ENCODE peak calls at places on chromosomes 7 and 10, in ten cellular contexts. One of them, this sample, is unnamed.

GRCh38 chr10:96379758-96380157 is 21.0 kb upstream of the OPALIN start:
- DNase-seq in CD8-positive, alpha-beta memory T cell: no peak
- DNase-seq in cardiac muscle cell: no peak
- DNase-seq in tibial nerve: no peak
- DNase-seq in iPS DF 6.9: no peak
- DNase-seq in IMR-90: no peak
- DNase-seq in ovary: no peak
- DNase-seq in stomach: no peak
- DNase-seq in mesendoderm: no peak
- DNase-seq in fibroblast of lung: no peak
- DNase-seq in this sample: no peak

GRCh38 chr7:78770422-78771410 is 682.8 kb downstream of the MAGI2 start:
- DNase-seq in CD8-positive, alpha-beta memory T cell: no peak
- DNase-seq in cardiac muscle cell: peak; percentile 72
- DNase-seq in tibial nerve: no peak
- DNase-seq in iPS DF 6.9: peak; percentile 35
- DNase-seq in IMR-90: peak; percentile 71
- DNase-seq in ovary: peak; percentile 13
- DNase-seq in stomach: no peak
- DNase-seq in mesendoderm: peak; percentile 93
- DNase-seq in fibroblast of lung: peak; percentile 59
- DNase-seq in this sample: no peak

GRCh38 chr10:97913554-97913953 is 63.9 kb downstream of the GOLGA7B start:
- DNase-seq in CD8-positive, alpha-beta memory T cell: no peak
- DNase-seq in cardiac muscle cell: no peak
- DNase-seq in tibial nerve: no peak
- DNase-seq in iPS DF 6.9: no peak
- DNase-seq in IMR-90: no peak
- DNase-seq in ovary: no peak
- DNase-seq in stomach: no peak
- DNase-seq in mesendoderm: no peak
- DNase-seq in fibroblast of lung: no peak
- DNase-seq in this sample: no peak

GRCh38 chr10:43605850-43606322 is 352 bp upstream of the ZNF485 start:
- DNase-seq in CD8-positive, alpha-beta memory T cell: no peak
- DNase-seq in cardiac muscle cell: no peak
- DNase-seq in tibial nerve: no peak
- DNase-seq in iPS DF 6.9: no peak
- DNase-seq in IMR-90: no peak
- DNase-seq in ovary: no peak
- DNase-seq in stomach: no peak
- DNase-seq in mesendoderm: no peak
- DNase-seq in fibroblast of lung: no peak
- DNase-seq in this sample: no peak

GRCh38 chr7:32890010-32890552 is 1.5 kb downstream of the KBTBD2 start:
- DNase-seq in CD8-positive, alpha-beta memory T cell: no peak
- DNase-seq in cardiac muscle cell: peak; percentile 54
- DNase-seq in tibial nerve: peak; percentile 20
- DNase-seq in iPS DF 6.9: no peak
- DNase-seq in IMR-90: peak; percentile 52
- DNase-seq in ovary: no peak
- DNase-seq in stomach: no peak
- DNase-seq in mesendoderm: peak; percentile 39
- DNase-seq in fibroblast of lung: peak; percentile 67
- DNase-seq in this sample: no peak

GRCh38 chr10:63573068-63573697 is 52.0 kb downstream of the REEP3 start:
- DNase-seq in CD8-positive, alpha-beta memory T cell: no peak
- DNase-seq in cardiac muscle cell: no peak
- DNase-seq in tibial nerve: no peak
- DNase-seq in iPS DF 6.9: no peak
- DNase-seq in IMR-90: peak; percentile 87
- DNase-seq in ovary: no peak
- DNase-seq in stomach: no peak
- DNase-seq in mesendoderm: no peak
- DNase-seq in fibroblast of lung: peak; percentile 93
- DNase-seq in this sample: no peak

GRCh38 chr7:133854739-133855138 is 272.4 kb upstream of the LRGUK start:
- DNase-seq in CD8-positive, alpha-beta memory T cell: no peak
- DNase-seq in cardiac muscle cell: peak; percentile 43
- DNase-seq in tibial nerve: peak; percentile 10
- DNase-seq in iPS DF 6.9: no peak
- DNase-seq in IMR-90: peak; percentile 76
- DNase-seq in ovary: no peak
- DNase-seq in stomach: no peak
- DNase-seq in mesendoderm: peak; percentile 34
- DNase-seq in fibroblast of lung: peak; percentile 75
- DNase-seq in this sample: no peak

GRCh38 chr7:21902240-21902639 is 43.5 kb downstream of the CDCA7L start:
- DNase-seq in CD8-positive, alpha-beta memory T cell: no peak
- DNase-seq in cardiac muscle cell: no peak
- DNase-seq in tibial nerve: no peak
- DNase-seq in iPS DF 6.9: no peak
- DNase-seq in IMR-90: peak; percentile 54
- DNase-seq in ovary: no peak
- DNase-seq in stomach: no peak
- DNase-seq in mesendoderm: no peak
- DNase-seq in fibroblast of lung: peak; percentile 64
- DNase-seq in this sample: no peak

GRCh38 chr10:90742189-90742588 is 115.7 kb downstream of the HTR7 start:
- DNase-seq in CD8-positive, alpha-beta memory T cell: no peak
- DNase-seq in cardiac muscle cell: no peak
- DNase-seq in tibial nerve: no peak
- DNase-seq in iPS DF 6.9: no peak
- DNase-seq in IMR-90: peak; percentile 0
- DNase-seq in ovary: no peak
- DNase-seq in stomach: no peak
- DNase-seq in mesendoderm: no peak
- DNase-seq in fibroblast of lung: peak; percentile 6
- DNase-seq in this sample: no peak

GRCh38 chr10:90743291-90743690 is 114.5 kb downstream of the HTR7 start:
- DNase-seq in CD8-positive, alpha-beta memory T cell: no peak
- DNase-seq in cardiac muscle cell: no peak
- DNase-seq in tibial nerve: no peak
- DNase-seq in iPS DF 6.9: no peak
- DNase-seq in IMR-90: no peak
- DNase-seq in ovary: no peak
- DNase-seq in stomach: no peak
- DNase-seq in mesendoderm: no peak
- DNase-seq in fibroblast of lung: no peak
- DNase-seq in this sample: no peak

GRCh38 chr10:90746829-90747228 is 111.0 kb downstream of the HTR7 start:
- DNase-seq in CD8-positive, alpha-beta memory T cell: no peak
- DNase-seq in cardiac muscle cell: no peak
- DNase-seq in tibial nerve: no peak
- DNase-seq in iPS DF 6.9: no peak
- DNase-seq in IMR-90: no peak
- DNase-seq in ovary: no peak
- DNase-seq in stomach: no peak
- DNase-seq in mesendoderm: no peak
- DNase-seq in fibroblast of lung: no peak
- DNase-seq in this sample: no peak

GRCh38 chr10:90740265-90740664 is 117.6 kb downstream of the HTR7 start:
- DNase-seq in CD8-positive, alpha-beta memory T cell: no peak
- DNase-seq in cardiac muscle cell: no peak
- DNase-seq in tibial nerve: no peak
- DNase-seq in iPS DF 6.9: no peak
- DNase-seq in IMR-90: no peak
- DNase-seq in ovary: no peak
- DNase-seq in stomach: no peak
- DNase-seq in mesendoderm: no peak
- DNase-seq in fibroblast of lung: no peak
- DNase-seq in this sample: no peak

GRCh38 chr10:90745565-90745964 is 112.3 kb downstream of the HTR7 start:
- DNase-seq in CD8-positive, alpha-beta memory T cell: no peak
- DNase-seq in cardiac muscle cell: no peak
- DNase-seq in tibial nerve: no peak
- DNase-seq in iPS DF 6.9: no peak
- DNase-seq in IMR-90: no peak
- DNase-seq in ovary: no peak
- DNase-seq in stomach: no peak
- DNase-seq in mesendoderm: no peak
- DNase-seq in fibroblast of lung: peak; percentile 9
- DNase-seq in this sample: no peak
- H3K27ac ChIP-seq in CD8-positive, alpha-beta memory T cell: no peak overlapping the region
- H3K27ac ChIP-seq in cardiac muscle cell: no peak overlapping the region
- H3K27ac ChIP-seq in tibial nerve: no peak overlapping the region
- H3K27ac ChIP-seq in iPS DF 6.9: no peak overlapping the region
- H3K27ac ChIP-seq in IMR-90: no peak overlapping the region
- H3K27ac ChIP-seq in ovary: no peak overlapping the region
- H3K27ac ChIP-seq in stomach: no peak overlapping the region
- H3K27ac ChIP-seq in mesendoderm: no peak overlapping the region
- H3K27ac ChIP-seq in fibroblast of lung: no peak overlapping the region
- H3K27ac ChIP-seq in this sample: no peak overlapping the region

DNA sequence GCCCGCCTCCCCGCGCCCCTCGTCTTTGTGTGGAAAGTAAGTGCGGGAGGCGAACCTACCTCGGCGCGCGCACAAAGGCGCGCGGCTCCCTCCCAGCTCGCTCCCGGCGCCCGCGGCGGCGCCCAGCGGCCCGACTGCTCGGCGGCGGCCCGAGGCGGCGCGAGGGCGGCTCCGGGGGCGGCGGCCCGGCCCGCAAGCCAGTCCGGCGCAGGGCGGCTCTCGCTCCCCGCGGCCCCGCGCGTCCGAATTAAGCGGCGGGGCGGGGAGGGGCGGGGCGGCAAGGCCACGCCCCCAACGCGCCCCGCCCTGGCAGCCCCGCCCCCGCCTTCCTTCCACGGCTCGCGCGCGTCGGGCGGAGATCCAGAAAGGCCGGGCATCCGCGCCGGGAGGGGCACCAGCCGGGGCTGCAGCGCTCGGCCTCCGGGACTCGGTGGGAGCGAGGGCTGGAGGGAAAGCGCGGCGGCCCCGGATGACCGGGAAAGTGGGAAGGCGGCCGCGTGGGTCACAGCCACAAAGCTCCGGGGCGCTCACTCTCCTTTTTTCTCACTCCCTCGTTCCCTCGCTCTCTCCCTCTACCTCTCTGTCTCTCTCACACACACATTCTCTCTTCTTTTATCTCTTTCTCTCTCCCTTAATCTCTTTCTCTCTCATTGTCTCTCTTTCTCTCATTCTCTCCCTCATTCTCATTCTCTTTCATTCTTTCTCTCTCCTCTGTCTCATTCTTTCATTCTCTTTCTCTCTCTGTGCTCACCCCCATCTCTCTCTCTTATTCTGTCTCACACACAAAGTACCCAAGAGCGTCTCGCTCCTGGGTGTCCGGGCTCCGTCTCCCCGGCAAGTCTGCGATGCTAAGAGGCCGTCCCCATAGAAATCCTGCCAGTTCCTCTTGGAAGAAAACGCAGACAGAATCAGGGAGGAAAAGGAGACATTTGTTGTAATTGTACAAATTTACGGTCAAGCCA is 170.2 kb downstream of the FAM107B start:
- DNase-seq in CD8-positive, alpha-beta memory T cell: peak; percentile 71
- DNase-seq in cardiac muscle cell: peak; percentile 90
- DNase-seq in tibial nerve: peak; percentile 76
- DNase-seq in iPS DF 6.9: no peak
- DNase-seq in IMR-90: peak; percentile 70
- DNase-seq in ovary: peak; percentile 86
- DNase-seq in stomach: peak; percentile 86
- DNase-seq in mesendoderm: peak; percentile 62
- DNase-seq in fibroblast of lung: peak; percentile 77
- DNase-seq in this sample: peak; percentile 92
- H3K4me1 ChIP-seq in CD8-positive, alpha-beta memory T cell: peaks cover 38% of the 10 kb centered on the region
- H3K4me1 ChIP-seq in cardiac muscle cell: peaks cover 12% of the 10 kb centered on the region
- H3K4me1 ChIP-seq in tibial nerve: peaks cover 20% of the 10 kb centered on the region
- H3K4me1 ChIP-seq in iPS DF 6.9: peaks cover 2% of the 10 kb centered on the region
- H3K4me1 ChIP-seq in IMR-90: peaks cover 9% of the 10 kb centered on the region
- H3K4me1 ChIP-seq in ovary: no peaks in the 10 kb centered on the region
- H3K4me1 ChIP-seq in stomach: peaks cover 50% of the 10 kb centered on the region
- H3K4me1 ChIP-seq in mesendoderm: peaks cover 4% of the 10 kb centered on the region
- H3K4me1 ChIP-seq in fibroblast of lung: peaks cover 12% of the 10 kb centered on the region
- H3K4me1 ChIP-seq in this sample: peaks cover 14% of the 10 kb centered on the region

DNA sequence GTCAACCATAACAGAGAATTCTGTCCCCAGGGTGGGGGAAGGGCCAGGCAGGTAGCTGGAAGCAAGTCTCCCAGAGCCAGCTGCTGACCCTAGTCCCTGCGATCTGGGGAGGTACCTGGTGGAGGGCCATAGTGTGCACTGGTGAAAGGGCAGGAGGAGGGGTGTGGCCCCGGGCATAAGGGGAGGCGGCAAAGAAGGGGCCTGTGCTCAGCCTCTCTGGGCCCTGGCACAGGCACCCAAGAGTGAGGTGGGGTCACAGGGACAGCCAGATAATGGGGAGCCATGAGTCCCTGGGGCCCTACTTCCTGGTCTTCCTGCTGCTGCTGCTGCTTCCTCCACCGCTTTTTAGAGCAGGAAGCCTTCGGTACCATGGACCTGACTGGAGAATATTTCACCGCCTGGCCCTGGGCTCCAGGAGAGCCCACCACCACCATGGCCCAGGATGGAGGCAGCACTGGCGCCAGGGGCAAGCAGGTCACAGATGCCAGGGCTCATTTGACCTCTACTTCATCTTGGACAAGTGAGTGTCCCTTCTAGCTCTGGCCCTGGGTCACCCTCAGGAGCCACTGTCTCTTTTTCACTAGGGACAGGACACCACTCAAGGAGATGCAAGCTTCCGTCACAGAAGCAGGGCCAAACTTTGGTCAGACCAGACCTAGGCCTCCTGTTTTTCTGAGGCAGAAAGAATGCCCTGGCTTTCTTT is at the start of gene ANTXRL:
- DNase-seq in CD8-positive, alpha-beta memory T cell: no peak
- DNase-seq in cardiac muscle cell: no peak
- DNase-seq in tibial nerve: no peak
- DNase-seq in iPS DF 6.9: no peak
- DNase-seq in IMR-90: no peak
- DNase-seq in ovary: no peak
- DNase-seq in stomach: no peak
- DNase-seq in mesendoderm: no peak
- DNase-seq in fibroblast of lung: no peak
- DNase-seq in this sample: peak; percentile 55
- H3K27ac ChIP-seq in CD8-positive, alpha-beta memory T cell: no peak within 1 kb of the TSS
- H3K27ac ChIP-seq in cardiac muscle cell: no peak within 1 kb of the TSS
- H3K27ac ChIP-seq in tibial nerve: no peak within 1 kb of the TSS
- H3K27ac ChIP-seq in iPS DF 6.9: no peak within 1 kb of the TSS
- H3K27ac ChIP-seq in IMR-90: no peak within 1 kb of the TSS
- H3K27ac ChIP-seq in ovary: no peak within 1 kb of the TSS
- H3K27ac ChIP-seq in stomach: no peak within 1 kb of the TSS
- H3K27ac ChIP-seq in mesendoderm: no peak within 1 kb of the TSS
- H3K27ac ChIP-seq in fibroblast of lung: no peak within 1 kb of the TSS
- H3K27ac ChIP-seq in this sample: no peak within 1 kb of the TSS

GRCh38 chr7:143244321-143244720 is 18.9 kb upstream of the GSTK1 start:
- DNase-seq in CD8-positive, alpha-beta memory T cell: no peak
- DNase-seq in cardiac muscle cell: no peak
- DNase-seq in tibial nerve: no peak
- DNase-seq in iPS DF 6.9: no peak
- DNase-seq in IMR-90: no peak
- DNase-seq in ovary: no peak
- DNase-seq in stomach: no peak
- DNase-seq in mesendoderm: no peak
- DNase-seq in fibroblast of lung: no peak
- DNase-seq in this sample: no peak

GRCh38 chr7:143248781-143249354 is 14.4 kb upstream of the GSTK1 start:
- DNase-seq in CD8-positive, alpha-beta memory T cell: no peak
- DNase-seq in cardiac muscle cell: no peak
- DNase-seq in tibial nerve: no peak
- DNase-seq in iPS DF 6.9: no peak
- DNase-seq in IMR-90: no peak
- DNase-seq in ovary: no peak
- DNase-seq in stomach: no peak
- DNase-seq in mesendoderm: no peak
- DNase-seq in fibroblast of lung: no peak
- DNase-seq in this sample: no peak

GRCh38 chr7:143243011-143243410 is 20.2 kb upstream of the GSTK1 start:
- DNase-seq in CD8-positive, alpha-beta memory T cell: no peak
- DNase-seq in cardiac muscle cell: no peak
- DNase-seq in tibial nerve: no peak
- DNase-seq in iPS DF 6.9: no peak
- DNase-seq in IMR-90: no peak
- DNase-seq in ovary: no peak
- DNase-seq in stomach: no peak
- DNase-seq in mesendoderm: no peak
- DNase-seq in fibroblast of lung: no peak
- DNase-seq in this sample: no peak

GRCh38 chr7:143247372-143247771 is 15.9 kb upstream of the GSTK1 start:
- DNase-seq in CD8-positive, alpha-beta memory T cell: no peak
- DNase-seq in cardiac muscle cell: no peak
- DNase-seq in tibial nerve: no peak
- DNase-seq in iPS DF 6.9: no peak
- DNase-seq in IMR-90: no peak
- DNase-seq in ovary: no peak
- DNase-seq in stomach: no peak
- DNase-seq in mesendoderm: no peak
- DNase-seq in fibroblast of lung: no peak
- DNase-seq in this sample: no peak

GRCh38 chr7:143245123-143245522 is 18.1 kb upstream of the GSTK1 start:
- DNase-seq in CD8-positive, alpha-beta memory T cell: no peak
- DNase-seq in cardiac muscle cell: no peak
- DNase-seq in tibial nerve: no peak
- DNase-seq in iPS DF 6.9: no peak
- DNase-seq in IMR-90: peak; percentile 39
- DNase-seq in ovary: no peak
- DNase-seq in stomach: no peak
- DNase-seq in mesendoderm: no peak
- DNase-seq in fibroblast of lung: no peak
- DNase-seq in this sample: no peak
- H3K4me1 ChIP-seq in CD8-positive, alpha-beta memory T cell: peaks cover 48% of the 10 kb centered on the region
- H3K4me1 ChIP-seq in cardiac muscle cell: no peaks in the 10 kb centered on the region
- H3K4me1 ChIP-seq in tibial nerve: peaks cover 4% of the 10 kb centered on the region
- H3K4me1 ChIP-seq in iPS DF 6.9: peaks cover 2% of the 10 kb centered on the region
- H3K4me1 ChIP-seq in IMR-90: peaks cover 2% of the 10 kb centered on the region
- H3K4me1 ChIP-seq in ovary: peaks cover 1% of the 10 kb centered on the region
- H3K4me1 ChIP-seq in stomach: peaks cover 37% of the 10 kb centered on the region
- H3K4me1 ChIP-seq in mesendoderm: no peaks in the 10 kb centered on the region
- H3K4me1 ChIP-seq in fibroblast of lung: peaks cover 2% of the 10 kb centered on the region
- H3K4me1 ChIP-seq in this sample: peaks cover 7% of the 10 kb centered on the region

This sample was measured in upper lobe of right lung.